ENCODE peak calls at places on chromosome 17, in ten cellular contexts. One of them, this sample, is unnamed.

GRCh38 chr17:66676421-66676820 is 158.5 kb upstream of the CACNG5 start:
- DNase-seq in astrocyte of the spinal cord: no peak
- DNase-seq in progenitor cell of endocrine pancreas: no peak
- DNase-seq in fibroblast of the aortic adventitia: no peak
- DNase-seq in lung: peak
- DNase-seq in K562: no peak
- DNase-seq in BJ: no peak
- DNase-seq in ascending aorta: no peak
- DNase-seq in WTC11: no peak
- DNase-seq in CD4-positive, alpha-beta T cell: no peak
- DNase-seq in this sample: no peak

GRCh38 chr17:57708401-57708800 is 36.7 kb downstream of the CCDC182 start:
- DNase-seq in fibroblast of the aortic adventitia: no peak
- DNase-seq in progenitor cell of endocrine pancreas: no peak
- DNase-seq in BJ: no peak
- DNase-seq in WTC11: no peak
- DNase-seq in astrocyte of the spinal cord: no peak
- DNase-seq in CD4-positive, alpha-beta T cell: no peak
- DNase-seq in lung: peak
- DNase-seq in K562: no peak
- DNase-seq in ascending aorta: no peak
- DNase-seq in this sample: no peak

GRCh38 chr17:8001976-8002645 is at the start of gene GUCY2D:
- DNase-seq in CD4-positive, alpha-beta T cell: no peak
- DNase-seq in K562: no peak
- DNase-seq in ascending aorta: no peak
- DNase-seq in WTC11: no peak
- DNase-seq in astrocyte of the spinal cord: no peak
- DNase-seq in progenitor cell of endocrine pancreas: no peak
- DNase-seq in BJ: no peak
- DNase-seq in fibroblast of the aortic adventitia: no peak
- DNase-seq in lung: no peak
- DNase-seq in this sample: no peak

GRCh38 chr17:35930211-35931065 is at the start of gene RDM1:
- DNase-seq in astrocyte of the spinal cord: peak
- DNase-seq in fibroblast of the aortic adventitia: peak
- DNase-seq in lung: peak
- DNase-seq in BJ: no peak
- DNase-seq in ascending aorta: no peak
- DNase-seq in progenitor cell of endocrine pancreas: peak
- DNase-seq in K562: peak
- DNase-seq in CD4-positive, alpha-beta T cell: peak
- DNase-seq in WTC11: peak
- DNase-seq in this sample: peak

GRCh38 chr17:80803451-80804428 is 187.9 kb upstream of the CHMP6 start:
- DNase-seq in progenitor cell of endocrine pancreas: no peak
- DNase-seq in astrocyte of the spinal cord: no peak
- DNase-seq in ascending aorta: no peak
- DNase-seq in WTC11: no peak
- DNase-seq in lung: no peak
- DNase-seq in BJ: no peak
- DNase-seq in CD4-positive, alpha-beta T cell: no peak
- DNase-seq in K562: no peak
- DNase-seq in fibroblast of the aortic adventitia: no peak
- DNase-seq in this sample: no peak

GRCh38 chr17:4327638-4328037 is 38.8 kb downstream of the UBE2G1 start:
- DNase-seq in ascending aorta: no peak
- DNase-seq in CD4-positive, alpha-beta T cell: no peak
- DNase-seq in astrocyte of the spinal cord: peak
- DNase-seq in progenitor cell of endocrine pancreas: no peak
- DNase-seq in fibroblast of the aortic adventitia: peak
- DNase-seq in K562: no peak
- DNase-seq in WTC11: no peak
- DNase-seq in BJ: peak
- DNase-seq in lung: no peak
- DNase-seq in this sample: no peak

GRCh38 chr17:4953461-4953961 is 2.6 kb downstream of the ENO3 start:
- DNase-seq in fibroblast of the aortic adventitia: peak
- DNase-seq in WTC11: no peak
- DNase-seq in lung: no peak
- DNase-seq in K562: no peak
- DNase-seq in CD4-positive, alpha-beta T cell: no peak
- DNase-seq in astrocyte of the spinal cord: peak
- DNase-seq in BJ: no peak
- DNase-seq in progenitor cell of endocrine pancreas: no peak
- DNase-seq in ascending aorta: peak
- DNase-seq in this sample: no peak

GRCh38 chr17:75319818-75320691 is 30.8 kb upstream of the SLC25A19 start:
- DNase-seq in CD4-positive, alpha-beta T cell: no peak
- DNase-seq in progenitor cell of endocrine pancreas: no peak
- DNase-seq in WTC11: no peak
- DNase-seq in astrocyte of the spinal cord: peak
- DNase-seq in ascending aorta: no peak
- DNase-seq in fibroblast of the aortic adventitia: peak
- DNase-seq in BJ: no peak
- DNase-seq in lung: no peak
- DNase-seq in K562: no peak
- DNase-seq in this sample: no peak

DNA sequence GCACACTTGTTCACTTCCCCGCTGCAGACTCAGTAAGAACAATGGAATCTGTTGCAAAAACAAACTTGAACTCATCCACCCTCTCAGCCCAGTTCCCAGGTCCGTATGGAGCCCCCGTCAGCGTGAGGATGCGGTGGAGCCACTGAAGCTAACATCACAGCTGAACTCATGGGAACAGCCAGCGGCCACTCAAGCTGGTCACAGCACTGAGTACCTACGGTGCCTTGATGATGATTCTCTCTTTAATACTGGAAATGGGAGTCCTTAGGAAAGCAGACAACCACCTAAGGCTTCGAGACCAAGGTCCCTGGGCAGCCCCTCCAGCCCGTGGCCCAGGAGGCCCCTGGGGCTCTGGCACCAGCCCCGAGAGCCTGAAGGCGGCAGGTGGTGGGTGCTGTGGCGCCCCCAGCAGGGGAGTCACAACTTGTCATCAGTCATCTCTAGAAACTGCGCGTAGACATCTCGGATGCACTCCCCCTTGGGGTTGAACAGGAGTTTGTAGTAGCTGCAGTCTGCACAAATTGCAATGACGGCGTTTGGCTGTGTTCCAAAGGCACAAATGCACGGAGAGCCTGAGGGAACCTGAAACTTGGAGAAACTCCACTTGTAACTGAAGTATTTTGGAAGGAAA is 31.0 kb upstream of the RHOT1 start:
- DNase-seq in progenitor cell of endocrine pancreas: no peak
- DNase-seq in ascending aorta: no peak
- DNase-seq in K562: peak
- DNase-seq in fibroblast of the aortic adventitia: peak
- DNase-seq in astrocyte of the spinal cord: peak
- DNase-seq in lung: peak
- DNase-seq in CD4-positive, alpha-beta T cell: no peak
- DNase-seq in WTC11: peak
- DNase-seq in BJ: no peak
- DNase-seq in this sample: no peak
- TF ChIP-seq CTCF in progenitor cell of endocrine pancreas: no peak
- TF ChIP-seq CTCF in ascending aorta: peak
- TF ChIP-seq CTCF in K562: peak
- TF ChIP-seq CTCF in fibroblast of the aortic adventitia: peak
- TF ChIP-seq CTCF in astrocyte of the spinal cord: peak
- TF ChIP-seq CTCF in lung: no peak
- TF ChIP-seq CTCF in CD4-positive, alpha-beta T cell: no peak
- TF ChIP-seq CTCF in WTC11: peak
- TF ChIP-seq CTCF in BJ: peak
- TF ChIP-seq CTCF in this sample: peak

DNA sequence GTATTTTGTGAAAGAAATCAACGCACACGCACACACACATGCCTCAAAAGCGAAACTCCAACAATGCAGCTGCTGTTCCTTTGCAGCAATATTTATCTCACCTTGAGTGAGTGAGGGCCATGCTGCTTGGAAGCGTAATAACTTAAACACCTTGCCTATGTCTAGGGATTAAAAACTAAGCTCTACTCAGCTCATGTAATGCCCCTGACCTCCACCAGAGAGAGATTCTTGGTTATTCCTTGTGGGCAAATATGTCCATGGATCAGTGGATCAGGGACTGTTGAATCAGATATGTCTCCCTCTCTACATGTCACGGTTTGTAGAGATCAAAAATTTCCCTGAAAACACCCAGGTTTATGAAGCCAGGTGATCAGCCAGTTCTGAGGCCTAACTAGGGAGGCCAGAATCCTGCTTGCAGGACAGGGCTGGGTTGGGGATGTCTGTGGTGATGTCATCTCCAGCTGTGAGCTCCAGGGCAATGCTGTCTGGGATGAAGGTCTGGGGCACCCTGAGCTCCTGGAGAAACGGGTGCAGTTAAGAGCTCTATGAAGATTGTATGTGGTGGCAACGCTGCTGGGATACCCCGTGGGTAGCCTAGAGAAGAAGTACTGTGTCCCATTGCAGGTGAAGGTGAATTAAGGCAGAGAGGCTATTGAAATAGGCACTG is 149.4 kb downstream of the KCNJ12 start:
- DNase-seq in fibroblast of the aortic adventitia: no peak
- DNase-seq in BJ: no peak
- DNase-seq in CD4-positive, alpha-beta T cell: no peak
- DNase-seq in K562: no peak
- DNase-seq in WTC11: no peak
- DNase-seq in lung: no peak
- DNase-seq in ascending aorta: no peak
- DNase-seq in progenitor cell of endocrine pancreas: no peak
- DNase-seq in astrocyte of the spinal cord: no peak
- DNase-seq in this sample: no peak
- TF ChIP-seq CTCF in fibroblast of the aortic adventitia: no peak
- TF ChIP-seq CTCF in BJ: no peak
- TF ChIP-seq CTCF in CD4-positive, alpha-beta T cell: no peak
- TF ChIP-seq CTCF in K562: no peak
- TF ChIP-seq CTCF in WTC11: no peak
- TF ChIP-seq CTCF in lung: no peak
- TF ChIP-seq CTCF in ascending aorta: no peak
- TF ChIP-seq CTCF in progenitor cell of endocrine pancreas: peak
- TF ChIP-seq CTCF in astrocyte of the spinal cord: no peak
- TF ChIP-seq CTCF in this sample: no peak

DNA sequence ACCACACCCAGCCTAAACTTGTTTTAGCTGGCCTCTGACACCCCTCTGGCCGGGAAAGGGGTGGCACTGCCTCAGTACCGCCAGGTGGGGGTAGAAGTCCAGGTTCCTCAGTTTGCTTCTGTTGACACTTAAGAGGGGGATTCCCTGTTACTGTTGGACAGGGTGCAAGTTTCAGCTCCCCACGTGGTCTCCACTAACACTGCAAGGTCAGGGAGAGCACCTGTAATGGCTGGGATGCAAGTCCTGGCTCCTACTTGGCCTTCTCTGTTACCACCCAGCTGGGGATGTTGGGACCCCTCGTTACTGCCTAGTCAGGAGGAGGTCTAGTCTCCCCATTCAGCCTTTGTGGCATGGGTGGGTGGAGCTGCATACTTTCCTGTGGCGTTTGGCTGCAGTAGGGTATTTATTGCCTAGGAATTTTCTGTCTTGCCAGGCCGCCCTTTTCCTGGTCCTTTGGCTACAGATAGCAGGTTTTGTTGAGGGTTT is 10.6 kb upstream of the MFAP4 start:
- DNase-seq in progenitor cell of endocrine pancreas: no peak
- DNase-seq in CD4-positive, alpha-beta T cell: no peak
- DNase-seq in ascending aorta: no peak
- DNase-seq in lung: no peak
- DNase-seq in fibroblast of the aortic adventitia: no peak
- DNase-seq in WTC11: peak
- DNase-seq in astrocyte of the spinal cord: no peak
- DNase-seq in BJ: no peak
- DNase-seq in K562: no peak
- DNase-seq in this sample: no peak
- TF ChIP-seq CTCF in progenitor cell of endocrine pancreas: peak
- TF ChIP-seq CTCF in CD4-positive, alpha-beta T cell: no peak
- TF ChIP-seq CTCF in ascending aorta: no peak
- TF ChIP-seq CTCF in lung: no peak
- TF ChIP-seq CTCF in fibroblast of the aortic adventitia: no peak
- TF ChIP-seq CTCF in WTC11: peak
- TF ChIP-seq CTCF in astrocyte of the spinal cord: no peak
- TF ChIP-seq CTCF in BJ: no peak
- TF ChIP-seq CTCF in K562: no peak
- TF ChIP-seq CTCF in this sample: no peak

DNA sequence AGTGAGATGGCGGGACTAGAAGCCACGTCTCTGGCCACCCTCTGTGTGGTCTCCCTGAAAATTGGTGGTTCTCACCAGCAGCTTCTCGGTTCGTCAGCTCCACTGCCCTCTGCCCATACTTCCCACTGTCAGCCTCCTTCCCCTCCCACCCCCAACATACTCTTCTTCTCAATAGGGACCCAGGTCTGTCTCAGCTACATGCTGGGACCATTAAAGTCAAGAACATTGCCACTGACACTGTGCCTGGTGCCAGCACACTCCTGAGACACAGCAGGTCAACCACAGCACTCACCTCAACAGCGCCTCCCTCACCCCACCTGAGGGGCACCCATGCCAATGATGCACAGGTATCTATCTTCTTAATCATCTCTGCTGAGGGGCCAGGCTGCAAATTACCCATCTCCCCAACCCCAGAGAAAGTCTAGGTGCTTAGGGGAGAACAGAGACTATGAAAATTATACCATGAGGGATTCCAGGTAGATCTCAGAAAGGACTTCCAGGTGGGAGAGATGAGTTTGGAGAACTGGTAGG is 1.3 kb downstream of the PLXDC1 start:
- DNase-seq in WTC11: no peak
- DNase-seq in ascending aorta: no peak
- DNase-seq in K562: no peak
- DNase-seq in progenitor cell of endocrine pancreas: no peak
- DNase-seq in CD4-positive, alpha-beta T cell: no peak
- DNase-seq in BJ: no peak
- DNase-seq in astrocyte of the spinal cord: no peak
- DNase-seq in lung: no peak
- DNase-seq in fibroblast of the aortic adventitia: no peak
- DNase-seq in this sample: no peak
- TF ChIP-seq CTCF in WTC11: no peak
- TF ChIP-seq CTCF in ascending aorta: no peak
- TF ChIP-seq CTCF in K562: no peak
- TF ChIP-seq CTCF in progenitor cell of endocrine pancreas: no peak
- TF ChIP-seq CTCF in CD4-positive, alpha-beta T cell: no peak
- TF ChIP-seq CTCF in BJ: no peak
- TF ChIP-seq CTCF in astrocyte of the spinal cord: no peak
- TF ChIP-seq CTCF in lung: no peak
- TF ChIP-seq CTCF in fibroblast of the aortic adventitia: no peak
- TF ChIP-seq CTCF in this sample: no peak